ENCODE peak calls at places on chromosome 3, in eight cellular contexts. B is ovary, T is Peyer's patch, E is cardiac fibroblast, U is GM06990, D is neuronal stem cell, M is brain microvascular endothelial cell, A is fibroblast of lung. F is an unnamed sample.

GRCh38 chr3:53570709-53571108 is 76.3 kb downstream of the CACNA1D start:
- DNase-seq in B (no peak), T (no peak), E (peak; percentile 2), U (no peak), D (no peak), M (no peak), A (peak; percentile 25), F (no peak)

GRCh38 chr3:77141423-77141822 is 101.5 kb downstream of the ROBO2 start:
- DNase-seq in B (no peak), T (no peak), E (no peak), U (no peak), D (no peak), M (no peak), A (no peak), F (no peak)

GRCh38 chr3:16143870-16144568 is 30.5 kb upstream of the GALNT15 start:
- DNase-seq in B (no peak), T (no peak), E (no peak), U (no peak), D (no peak), M (no peak), A (no peak), F (no peak)

GRCh38 chr3:177665122-177665808 is 468.0 kb upstream of the TBL1XR1 start:
- DNase-seq in B (no peak), T (no peak), E (peak; percentile 8), U (no peak), D (no peak), M (no peak), A (peak; percentile 87), F (no peak)

GRCh38 chr3:127740136-127740915 is 67.6 kb downstream of the ABTB1 start:
- DNase-seq in B (no peak), T (no peak), E (peak; percentile 44), U (no peak), D (no peak), M (peak; percentile 51), A (no peak), F (no peak)

GRCh38 chr3:132290833-132291232 is 26.4 kb upstream of the ACP3 start:
- DNase-seq in B (no peak), T (no peak), E (peak; percentile 78), U (no peak), D (no peak), M (no peak), A (peak; percentile 91), F (no peak)

GRCh38 chr3:194205675-194206133 is 69.8 kb downstream of the HES1 start:
- DNase-seq in B (no peak), T (no peak), E (no peak), U (no peak), D (no peak), M (no peak), A (no peak), F (no peak)

GRCh38 chr3:183500981-183501704 is 54.4 kb downstream of the KLHL6 start:
- DNase-seq in B (no peak), T (peak; percentile 37), E (no peak), U (no peak), D (no peak), M (no peak), A (no peak), F (no peak)

GRCh38 chr3:33134026-33134625 is 20.3 kb downstream of the CRTAP start:
- DNase-seq in B (no peak), T (no peak), E (peak; percentile 74), U (no peak), D (no peak), M (peak; percentile 33), A (no peak), F (no peak)

GRCh38 chr3:197487911-197488391 is 67.8 kb downstream of the BDH1 start:
- DNase-seq in B (no peak), T (no peak), E (peak; percentile 99), U (no peak), D (no peak), M (peak; percentile 99), A (peak; percentile 82), F (no peak)

GRCh38 chr3:193595939-193596487 is 3.0 kb downstream of the OPA1 start:
- DNase-seq in B (no peak), T (no peak), E (no peak), U (no peak), D (no peak), M (no peak), A (no peak), F (no peak)

GRCh38 chr3:156923349-156923748 is 97.2 kb downstream of the LEKR1 start:
- DNase-seq in B (no peak), T (no peak), E (no peak), U (no peak), D (no peak), M (no peak), A (no peak), F (no peak)

GRCh38 chr3:45026038-45026437 is at the start of gene CLEC3B:
- DNase-seq in B (peak; percentile 70), T (peak; percentile 62), E (peak; percentile 72), U (no peak), D (no peak), M (peak; percentile 47), A (peak; percentile 69), F (peak; percentile 81)

GRCh38 chr3:126870608-126871210 is 112.2 kb upstream of the PLXNA1 start:
- DNase-seq in B (peak; percentile 2), T (no peak), E (peak; percentile 64), U (no peak), D (no peak), M (no peak), A (no peak), F (peak; percentile 56)

GRCh38 chr3:38031022-38031994 is 1.9 kb upstream of the PLCD1 start:
- DNase-seq in B (peak; percentile 54), T (peak; percentile 82), E (peak; percentile 28), U (no peak), D (no peak), M (no peak), A (no peak), F (peak; percentile 90)

DNA sequence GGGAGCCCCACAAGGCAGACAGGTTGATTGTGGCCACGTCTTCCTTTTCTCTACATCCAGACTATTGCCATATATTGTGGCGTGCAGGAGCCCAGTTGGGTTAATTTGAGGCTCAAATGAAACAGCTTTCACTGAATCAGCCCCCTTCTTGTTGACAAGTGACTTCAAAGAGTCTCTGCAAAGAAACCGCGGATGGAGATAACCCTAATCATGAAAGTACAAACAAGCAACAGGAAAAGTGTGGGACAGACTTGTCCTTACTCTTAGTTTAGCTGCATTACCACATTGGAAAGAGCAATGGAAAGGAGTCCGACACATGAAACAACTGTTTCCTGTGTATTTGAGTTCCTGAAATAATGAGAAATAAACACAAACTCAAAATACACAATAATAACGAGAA is 3.3 kb downstream of the TMEM40 start:
- DNase-seq in B (no peak), T (no peak), E (no peak), U (no peak), D (no peak), M (no peak), A (no peak), F (no peak)
- H3K4me3 ChIP-seq in B (no peak overlapping the region), T (no peak overlapping the region), E (no peak overlapping the region), U (no peak overlapping the region), D (no peak overlapping the region), M (no peak overlapping the region), A (no peak overlapping the region), F (no peak overlapping the region)

GRCh38 chr3:64207289-64208086 is 17.8 kb downstream of the PRICKLE2 start:
- DNase-seq in B (no peak), T (no peak), E (peak; percentile 58), U (no peak), D (no peak), M (no peak), A (peak; percentile 76), F (no peak)
- H3K4me3 ChIP-seq in B (no peak overlapping the region), T (no peak overlapping the region), E (no peak overlapping the region), U (no peak overlapping the region), D (no peak overlapping the region), M (no peak overlapping the region), A (no peak overlapping the region), F (no peak overlapping the region)

DNA sequence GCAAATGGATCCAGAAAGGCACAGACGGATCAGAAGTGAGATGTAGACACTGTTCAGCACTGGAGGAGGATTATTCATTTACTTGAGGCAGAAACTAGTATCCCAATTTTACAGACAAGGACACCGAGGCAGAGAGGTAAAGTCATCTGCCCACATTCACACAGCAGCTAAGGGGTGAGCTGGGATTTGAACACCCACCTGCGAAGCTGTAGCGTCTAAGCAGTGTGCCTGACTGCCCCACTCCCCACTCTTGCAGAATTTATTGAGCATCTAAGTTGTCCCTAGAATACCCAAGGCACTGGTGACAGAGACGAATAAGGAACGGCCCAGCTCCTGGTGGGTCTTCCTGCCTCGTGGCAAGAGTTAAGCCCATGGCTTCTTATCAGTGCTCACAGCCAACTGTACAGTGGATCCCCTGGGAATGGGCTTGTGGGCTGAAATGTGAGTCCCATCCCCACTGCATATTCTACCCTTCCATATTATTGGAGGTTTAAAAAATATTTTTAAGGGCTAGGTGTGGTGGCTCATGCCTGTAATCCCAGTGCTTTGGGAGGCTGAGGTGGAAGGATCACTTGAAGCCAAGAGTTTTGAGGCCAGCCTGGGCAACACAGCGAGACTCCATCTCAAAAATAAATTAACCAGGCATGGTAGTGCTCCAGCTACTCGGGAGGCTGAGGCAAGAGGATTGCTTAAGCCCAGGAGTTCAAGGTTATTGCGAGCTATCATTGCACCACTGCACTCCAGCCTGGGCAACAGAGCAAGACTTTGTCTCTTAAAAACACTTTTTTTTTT is 77.6 kb downstream of the IQSEC1 start:
- DNase-seq in B (no peak), T (no peak), E (no peak), U (no peak), D (no peak), M (no peak), A (no peak), F (no peak)
- H3K4me3 ChIP-seq in B (no peak overlapping the region), T (no peak overlapping the region), E (no peak overlapping the region), U (peak overlapping the region; percentile 78), D (no peak overlapping the region), M (no peak overlapping the region), A (no peak overlapping the region), F (no peak overlapping the region)

DNA sequence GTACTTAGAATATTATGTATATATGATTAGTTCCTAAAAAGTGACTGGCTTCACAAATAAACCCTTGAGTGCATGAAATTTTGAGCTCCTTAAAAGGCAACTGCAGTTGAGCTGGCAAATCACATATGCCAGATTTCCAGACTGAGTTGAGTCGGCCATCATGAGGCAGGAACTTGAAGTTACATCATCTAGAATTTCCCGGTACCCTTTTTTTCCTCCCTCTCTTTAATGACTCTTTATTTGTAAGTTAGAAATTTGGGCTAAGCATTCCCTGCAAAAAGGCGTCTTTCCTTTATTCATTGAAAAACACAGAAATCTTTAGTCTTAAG is 162.6 kb downstream of the FNDC3B start:
- DNase-seq in B (no peak), T (no peak), E (peak; percentile 98), U (no peak), D (no peak), M (peak; percentile 81), A (peak; percentile 98), F (peak; percentile 29)
- H3K4me3 ChIP-seq in B (no peak overlapping the region), T (no peak overlapping the region), E (no peak overlapping the region), U (no peak overlapping the region), D (no peak overlapping the region), M (no peak overlapping the region), A (peak overlapping the region; percentile 22), F (no peak overlapping the region)

GRCh38 chr3:179653777-179654117 is 907 bp downstream of the USP13 start:
- DNase-seq in B (peak; percentile 51), T (peak; percentile 48), E (no peak), U (no peak), D (no peak), M (peak; percentile 19), A (no peak), F (no peak)
- H3K4me3 ChIP-seq in B (peak overlapping the region; percentile 87), T (peak overlapping the region; percentile 90), E (peak overlapping the region; percentile 88), U (peak overlapping the region; percentile 83), D (peak overlapping the region; percentile 93), M (peak overlapping the region; percentile 85), A (peak overlapping the region; percentile 92), F (peak overlapping the region; percentile 90)

F was measured in ascending aorta.